ENCODE peak calls at places on chromosomes 3 and 15, in six cellular contexts. Z is HuH-7.5; B is esophagus squamous epithelium; Y is stimulated activated CD4-positive, alpha-beta T cell treated with anti-CD3 and anti-CD28 coated beads, Interleukin-12 subunit alpha, Interleukin-12 subunit beta, amount 100 ng/mL, for 48 hours; N is AG08396; W is BJ. P is an unnamed sample.

GRCh38 chr3:105394177-105394576 is 27.5 kb downstream of the ALCAM start:
- DNase-seq in W (no peak), Y (no peak), N (no peak), Z (no peak), B (no peak), P (no peak)

GRCh38 chr3:119794971-119795612 is 13.2 kb downstream of the NR1I2 start:
- DNase-seq in N (no peak), Z (peak), Y (no peak), W (no peak), B (no peak), P (no peak)

GRCh38 chr15:73305331-73306211 is 63.2 kb downstream of the HCN4 start:
- DNase-seq in Z (peak), B (no peak), W (no peak), N (peak), Y (peak), P (peak)

GRCh38 chr3:58025824-58026579 is 17.8 kb downstream of the FLNB start:
- DNase-seq in W (no peak), B (no peak), Y (no peak), N (no peak), Z (no peak), P (no peak)

GRCh38 chr3:74850381-74850780 is 235.9 kb upstream of the CNTN3 start:
- DNase-seq in Y (no peak), N (no peak), W (no peak), B (no peak), Z (no peak), P (no peak)

GRCh38 chr3:45312836-45313493 is 75.4 kb upstream of the LARS2 start:
- DNase-seq in Z (no peak), W (no peak), N (no peak), B (no peak), Y (no peak), P (no peak)

GRCh38 chr3:61199843-61200242 is 51.4 kb downstream of the FHIT start:
- DNase-seq in Z (no peak), B (no peak), Y (no peak), N (no peak), W (no peak), P (no peak)

GRCh38 chr3:196989721-196990262 is 21.2 kb upstream of the PIGZ start:
- DNase-seq in N (no peak), Y (no peak), Z (no peak), B (no peak), W (no peak), P (no peak)

GRCh38 chr3:33718595-33718907 is 497 bp upstream of the CLASP2 start:
- DNase-seq in W (no peak), Y (peak), N (no peak), Z (no peak), B (no peak), P (no peak)

GRCh38 chr3:116005404-116005803 is 382.1 kb downstream of the GAP43 start:
- DNase-seq in Z (no peak), N (peak), Y (no peak), W (peak), B (no peak), P (peak)

GRCh38 chr3:125240496-125240895 is 27.9 kb upstream of the SLC12A8 start:
- DNase-seq in N (no peak), W (no peak), Z (no peak), Y (no peak), B (no peak), P (no peak)

GRCh38 chr15:83285979-83286553 is 1.6 kb upstream of the BNC1 start:
- DNase-seq in Y (no peak), Z (no peak), N (peak), B (no peak), W (peak), P (no peak)

GRCh38 chr3:130384547-130384946 is 39.1 kb downstream of the COL6A5 start:
- DNase-seq in B (no peak), N (no peak), Z (no peak), Y (no peak), W (no peak), P (no peak)

GRCh38 chr15:90585863-90586262 is 56.1 kb downstream of the CRTC3 start:
- DNase-seq in W (no peak), Y (no peak), B (no peak), Z (no peak), N (no peak), P (no peak)

GRCh38 chr3:10933958-10934481 is 58.5 kb upstream of the SLC6A1 start:
- DNase-seq in B (no peak), N (peak), W (no peak), Y (no peak), Z (no peak), P (no peak)

GRCh38 chr15:90497912-90498311 is 31.8 kb upstream of the CRTC3 start:
- DNase-seq in B (no peak), Z (no peak), W (no peak), N (no peak), Y (no peak), P (no peak)

GRCh38 chr15:38217181-38217580 is 35.5 kb upstream of the SPRED1 start:
- DNase-seq in Y (no peak), N (peak), B (no peak), Z (no peak), W (no peak), P (no peak)

GRCh38 chr15:67100808-67101581 is 35.6 kb downstream of the SMAD3 start:
- DNase-seq in N (no peak), Z (no peak), Y (peak), W (no peak), B (no peak), P (no peak)

GRCh38 chr15:79283252-79284048 is 928 bp downstream of the ANKRD34C start:
- DNase-seq in W (no peak), Z (peak), Y (peak), N (peak), B (no peak), P (no peak)

GRCh38 chr3:30605706-30606300 is 598 bp upstream of the TGFBR2 start:
- DNase-seq in Y (no peak), B (no peak), Z (no peak), W (no peak), N (no peak), P (no peak)

GRCh38 chr3:82031576-82031975 is 270.1 kb upstream of the GBE1 start:
- DNase-seq in Z (no peak), B (no peak), W (no peak), Y (no peak), N (no peak), P (no peak)

GRCh38 chr15:66877558-66878285 is 175.7 kb downstream of the SMAD6 start:
- DNase-seq in N (no peak), Y (no peak), B (no peak), Z (no peak), W (no peak), P (no peak)

GRCh38 chr3:160671995-160672394 is 5.0 kb upstream of the ARL14 start:
- DNase-seq in N (no peak), Z (no peak), Y (no peak), B (no peak), W (no peak), P (no peak)

GRCh38 chr3:88195951-88196434 is 46.2 kb downstream of the C3orf38 start:
- DNase-seq in Y (peak), W (no peak), Z (no peak), N (no peak), B (no peak), P (no peak)

GRCh38 chr3:178451799-178452198 is 84.4 kb upstream of the KCNMB2 start:
- DNase-seq in W (no peak), N (no peak), Z (no peak), Y (no peak), B (no peak), P (no peak)

GRCh38 chr15:72248514-72248913 is 17.5 kb upstream of the PKM start:
- DNase-seq in W (no peak), N (no peak), Y (no peak), B (no peak), Z (no peak), P (no peak)

GRCh38 chr3:18556503-18556902 is 131.4 kb upstream of the SATB1 start:
- DNase-seq in B (no peak), Z (no peak), W (no peak), N (no peak), Y (peak), P (no peak)

GRCh38 chr3:63945558-63946096 is 33.4 kb upstream of the SCAANT1 start:
- DNase-seq in N (no peak), Y (no peak), Z (no peak), B (no peak), W (no peak), P (no peak)

GRCh38 chr3:125593991-125594574 is 1.2 kb downstream of the OSBPL11 start:
- DNase-seq in W (no peak), Z (no peak), Y (no peak), N (no peak), B (no peak), P (no peak)

GRCh38 chr15:98981851-98982722 is 25.5 kb downstream of the PGPEP1L start:
- DNase-seq in B (no peak), W (no peak), Z (no peak), N (peak), Y (no peak), P (no peak)

GRCh38 chr3:21751891-21752290 is 881 bp upstream of the ZNF385D start:
- DNase-seq in N (no peak), W (no peak), Y (no peak), B (no peak), Z (no peak), P (no peak)

GRCh38 chr3:114178770-114179368 is at the start of gene DRD3:
- DNase-seq in N (peak), Y (peak), B (no peak), Z (no peak), W (no peak), P (no peak)

GRCh38 chr3:122609798-122610559 is 32.5 kb downstream of the PARP15 start:
- DNase-seq in W (peak), Y (peak), N (peak), Z (no peak), B (no peak), P (peak)

GRCh38 chr15:93036922-93037321 is 52.1 kb downstream of the RGMA start:
- DNase-seq in Z (peak), N (no peak), W (no peak), Y (no peak), B (no peak), P (no peak)

P was measured in AG09319.